ENCODE peak calls at places on chromosomes 6 and 20, in eight cellular contexts. B is HCEC 1CT, C is HEK293T, A is bronchial epithelial cell, Q is IMR-90, O is left ventricle myocardium inferior, L is heart left ventricle, F is MM.1S. W is an unnamed sample.

GRCh38 chr6:144712541-144712940 is 427.4 kb downstream of the UTRN start:
- DNase-seq in B (no peak), C (no peak), A (no peak), Q (peak), O (no peak), L (no peak), F (no peak), W (no peak)

GRCh38 chr20:36335187-36335870 is 29.2 kb downstream of the DLGAP4 start:
- DNase-seq in B (no peak), C (no peak), A (no peak), Q (no peak), O (no peak), L (peak), F (no peak), W (no peak)

GRCh38 chr6:24658573-24659511 is 7.9 kb downstream of the TDP2 start:
- DNase-seq in B (peak), C (no peak), A (peak), Q (peak), O (no peak), L (no peak), F (no peak), W (no peak)

GRCh38 chr6:75735491-75736186 is 13.4 kb upstream of the MYO6 start:
- DNase-seq in B (peak), C (no peak), A (peak), Q (peak), O (no peak), L (no peak), F (peak), W (no peak)

GRCh38 chr6:44662461-44663121 is 275.1 kb downstream of the CDC5L start:
- DNase-seq in B (no peak), C (no peak), A (no peak), Q (no peak), O (no peak), L (no peak), F (no peak), W (no peak)

GRCh38 chr6:97053643-97054411 is 129.3 kb downstream of the KLHL32 start:
- DNase-seq in B (peak), C (no peak), A (peak), Q (peak), O (no peak), L (no peak), F (peak), W (peak)

GRCh38 chr20:9927224-9927623 is 88.3 kb upstream of the PAK5 start:
- DNase-seq in B (no peak), C (no peak), A (peak), Q (no peak), O (no peak), L (no peak), F (no peak), W (no peak)

GRCh38 chr6:54801244-54801643 is 45.3 kb upstream of the FAM83B start:
- DNase-seq in B (no peak), C (no peak), A (no peak), Q (no peak), O (no peak), L (no peak), F (no peak), W (no peak)

GRCh38 chr6:134247854-134248580 is 69.9 kb downstream of the SGK1 start:
- DNase-seq in B (no peak), C (no peak), A (no peak), Q (no peak), O (no peak), L (no peak), F (peak), W (no peak)

GRCh38 chr6:57242505-57242904 is 20.4 kb upstream of the RAB23 start:
- DNase-seq in B (peak), C (peak), A (peak), Q (peak), O (no peak), L (no peak), F (no peak), W (no peak)

GRCh38 chr6:44522871-44523270 is 135.4 kb downstream of the CDC5L start:
- DNase-seq in B (no peak), C (no peak), A (no peak), Q (no peak), O (no peak), L (no peak), F (no peak), W (no peak)

GRCh38 chr6:7086488-7086887 is 21.3 kb upstream of the RREB1 start:
- DNase-seq in B (peak), C (no peak), A (no peak), Q (peak), O (peak), L (no peak), F (peak), W (no peak)